ENCODE peak calls at places on chromosomes 6 and 20, in five cellular contexts. K, A, G, R and E are unnamed samples.
A peak's percentile ranks its signal among the peaks of the same experiment; 100 is the strongest.

GRCh38 chr20:48467622-48468021 is 360.2 kb downstream of the PREX1 start:
- DNase-seq in K (no peak), A (no peak), G (no peak), R (no peak), E (no peak)

GRCh38 chr6:1917628-1918371 is 308.1 kb downstream of the FOXC1 start:
- DNase-seq in K (no peak), A (no peak), G (no peak), R (peak; percentile 35), E (peak; percentile 49)

GRCh38 chr6:139568956-139569538 is 194.6 kb upstream of the CITED2 start:
- DNase-seq in K (no peak), A (no peak), G (no peak), R (peak; percentile 27), E (no peak)

GRCh38 chr6:6713660-6714446 is 125.3 kb downstream of the LY86 start:
- DNase-seq in K (peak; percentile 39), A (no peak), G (no peak), R (no peak), E (no peak)

GRCh38 chr6:110095101-110095500 is 84.4 kb downstream of the WASF1 start:
- DNase-seq in K (no peak), A (no peak), G (no peak), R (no peak), E (no peak)

GRCh38 chr6:19697744-19698290 is 139.4 kb upstream of the ID4 start:
- DNase-seq in K (no peak), A (no peak), G (no peak), R (no peak), E (no peak)

GRCh38 chr6:170211404-170212025 is 79.4 kb downstream of the DLL1 start:
- DNase-seq in K (no peak), A (peak; percentile 27), G (no peak), R (no peak), E (peak; percentile 42)

GRCh38 chr20:32057785-32058184 is 5.7 kb downstream of the HCK start:
- DNase-seq in K (no peak), A (no peak), G (no peak), R (no peak), E (no peak)

GRCh38 chr6:79872303-79872702 is 75.0 kb downstream of the ELOVL4 start:
- DNase-seq in K (no peak), A (no peak), G (no peak), R (no peak), E (no peak)

GRCh38 chr6:141097471-141097870 is 1035.3 kb upstream of the GJE1 start:
- DNase-seq in K (no peak), A (no peak), G (no peak), R (no peak), E (no peak)

GRCh38 chr20:58715709-58716475 is 23.3 kb downstream of the NPEPL1 start:
- DNase-seq in K (peak; percentile 10), A (peak; percentile 60), G (peak; percentile 12), R (no peak), E (peak; percentile 52)

GRCh38 chr6:30169658-30170614 is 6.6 kb downstream of the TRIM15 start:
- DNase-seq in K (no peak), A (no peak), G (no peak), R (peak; percentile 54), E (no peak)

GRCh38 chr20:52622086-52622485 is 350.1 kb upstream of the TSHZ2 start:
- DNase-seq in K (no peak), A (no peak), G (no peak), R (no peak), E (no peak)

GRCh38 chr6:165655191-165655590 is 7.8 kb downstream of the PDE10A start:
- DNase-seq in K (no peak), A (no peak), G (no peak), R (no peak), E (no peak)

GRCh38 chr6:49676671-49677281 is 36.6 kb downstream of the CRISP2 start:
- DNase-seq in K (no peak), A (no peak), G (no peak), R (no peak), E (no peak)

GRCh38 chr6:165985281-165985925 is 182.2 kb downstream of the TBXT start:
- DNase-seq in K (no peak), A (no peak), G (no peak), R (no peak), E (no peak)

GRCh38 chr6:82246802-82247633 is 526 bp downstream of the IBTK start:
- DNase-seq in K (peak; percentile 64), A (no peak), G (peak; percentile 57), R (no peak), E (peak; percentile 80)

GRCh38 chr20:63366658-63367360 is 5.7 kb upstream of the CHRNA4 start:
- DNase-seq in K (no peak), A (no peak), G (no peak), R (no peak), E (no peak)

GRCh38 chr20:2237059-2237458 is 58.7 kb upstream of the TGM3 start:
- DNase-seq in K (peak; percentile 67), A (peak; percentile 76), G (no peak), R (peak; percentile 12), E (no peak)
- TF ChIP-seq CTCF in K (peak; percentile 33), A (no peak), G (no peak), R (peak; percentile 25), E (no peak)

GRCh38 chr6:107488875-107489635 is 862 bp upstream of the SOBP start:
- DNase-seq in K (peak; percentile 46), A (peak; percentile 71), G (peak; percentile 43), R (no peak), E (no peak)

GRCh38 chr6:107488174-107488874 is 1.6 kb upstream of the SOBP start:
- DNase-seq in K (no peak), A (no peak), G (no peak), R (no peak), E (no peak)

GRCh38 chr6:107491059-107491609 is 1.2 kb downstream of the SOBP start:
- DNase-seq in K (peak; percentile 75), A (peak; percentile 87), G (peak; percentile 84), R (no peak), E (no peak)

GRCh38 chr6:107490568-107491058 is 696 bp downstream of the SOBP start:
- DNase-seq in K (no peak), A (no peak), G (no peak), R (no peak), E (no peak)

DNA sequence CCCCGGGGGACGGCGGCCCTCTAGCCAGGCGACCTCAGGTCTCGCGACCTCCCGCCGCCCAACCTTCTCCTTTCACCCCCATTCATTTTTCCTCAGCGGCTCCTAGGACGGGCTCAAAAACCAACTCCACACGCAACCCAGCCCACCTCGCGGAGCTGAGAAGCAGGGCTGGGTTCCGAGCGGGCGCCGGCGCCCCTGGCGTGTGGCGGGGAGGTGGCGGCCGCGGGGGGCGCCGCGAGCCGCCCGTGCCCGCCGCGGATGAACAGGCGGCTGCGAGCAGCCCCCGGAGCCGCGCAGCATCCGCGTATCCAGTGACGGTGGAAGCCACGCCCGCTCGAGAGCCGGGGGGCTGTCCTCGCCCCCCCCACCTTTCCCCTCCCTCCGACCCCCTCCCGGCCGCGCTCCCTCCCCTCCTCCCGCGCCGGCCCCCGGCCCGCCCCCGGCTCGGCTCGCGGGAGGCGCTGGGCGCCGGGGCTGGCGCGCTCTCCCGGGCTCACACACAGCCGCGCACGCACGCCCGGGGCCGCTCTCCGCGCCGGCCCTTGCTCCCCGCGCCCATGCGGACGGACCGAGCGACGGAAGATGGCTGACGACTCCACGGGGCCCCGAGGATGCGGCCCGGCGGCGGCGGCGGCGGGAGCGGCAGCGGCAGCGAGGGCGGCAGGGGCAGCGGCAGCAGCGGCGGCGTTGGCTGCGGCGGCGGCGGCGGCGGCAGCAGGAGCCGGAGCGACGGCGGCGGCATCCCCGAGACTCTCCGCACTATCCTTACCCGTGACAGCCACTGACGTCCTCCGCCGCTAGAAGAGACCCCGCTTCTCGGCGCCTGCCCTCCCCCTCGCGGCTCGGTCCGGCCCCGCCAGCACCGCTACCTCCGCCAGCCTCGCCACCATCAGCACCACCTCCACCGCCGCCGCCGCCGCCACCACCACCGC is at the start of gene SOBP:
- DNase-seq in K (peak; percentile 77), A (peak; percentile 81), G (peak; percentile 80), R (no peak), E (no peak)
- H3K27me3 ChIP-seq in K (no peaks in the 10 kb centered on the region), A (no peaks in the 10 kb centered on the region), G (no peaks in the 10 kb centered on the region), R (peaks cover 4% of the 10 kb centered on the region), E (no peaks in the 10 kb centered on the region)

GRCh38 chr6:100468966-100469859 is 4.5 kb upstream of the SIM1 start:
- DNase-seq in K (no peak), A (no peak), G (no peak), R (no peak), E (no peak)

GRCh38 chr6:100467144-100468012 is 2.7 kb upstream of the SIM1 start:
- DNase-seq in K (no peak), A (no peak), G (no peak), R (no peak), E (no peak)

GRCh38 chr6:100466410-100467143 is 1.9 kb upstream of the SIM1 start:
- DNase-seq in K (no peak), A (no peak), G (no peak), R (no peak), E (no peak)

GRCh38 chr6:100465701-100466409 is 1.1 kb upstream of the SIM1 start:
- DNase-seq in K (no peak), A (no peak), G (no peak), R (no peak), E (no peak)

GRCh38 chr6:100468013-100468622 is 3.4 kb upstream of the SIM1 start:
- DNase-seq in K (no peak), A (no peak), G (no peak), R (no peak), E (no peak)
- H3K9me3 ChIP-seq in K (no peaks in the 10 kb centered on the region), A (no peaks in the 10 kb centered on the region), G (no peaks in the 10 kb centered on the region), R (no peaks in the 10 kb centered on the region), E (no peaks in the 10 kb centered on the region)

DNA sequence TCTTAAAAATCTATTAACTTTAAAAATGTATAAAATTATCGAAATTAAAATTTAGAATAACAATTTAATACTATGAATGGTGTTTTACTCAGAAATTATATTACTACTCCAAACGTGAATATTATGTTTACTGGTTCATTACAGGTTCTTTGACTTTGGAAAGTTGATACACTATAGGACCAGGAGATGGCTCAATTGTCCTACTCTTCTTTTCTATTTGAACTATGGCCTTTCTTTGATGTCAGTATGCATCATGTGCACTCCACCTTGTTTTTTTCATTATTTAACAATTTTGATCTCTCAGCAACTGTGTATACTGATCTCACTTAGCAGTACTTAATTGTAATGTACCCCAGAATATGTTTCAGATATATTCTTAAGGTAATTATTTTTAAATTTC is 391.5 kb upstream of the MANEA start:
- DNase-seq in K (no peak), A (no peak), G (no peak), R (no peak), E (no peak)
- TF ChIP-seq CTCF in K (no peak), A (no peak), G (no peak), R (no peak), E (no peak)

DNA sequence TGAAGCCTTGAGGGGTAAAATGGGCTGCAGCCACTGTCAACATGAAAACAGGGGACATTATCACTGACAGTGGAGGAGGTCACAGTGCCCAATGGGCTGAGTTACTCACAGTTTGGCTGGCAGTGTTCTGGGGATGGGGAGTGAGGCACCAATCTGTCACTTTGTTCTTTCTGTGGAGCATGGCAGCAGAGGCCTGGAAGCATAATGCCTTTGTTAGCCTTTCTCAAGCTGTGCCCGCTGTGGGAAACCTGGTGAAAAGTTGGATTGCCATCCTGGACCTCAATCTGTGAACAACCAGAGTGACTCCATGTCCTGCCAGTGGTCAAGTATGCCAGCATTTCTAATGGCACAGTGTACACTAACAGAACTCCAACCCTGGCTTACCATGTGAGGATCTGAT is 143.6 kb downstream of the OR2B2 start:
- DNase-seq in K (no peak), A (no peak), G (no peak), R (no peak), E (no peak)
- H3K27me3 ChIP-seq in K (no peaks in the 10 kb centered on the region), A (no peaks in the 10 kb centered on the region), G (peaks cover 93% of the 10 kb centered on the region), R (no peaks in the 10 kb centered on the region), E (no peaks in the 10 kb centered on the region)